ENCODE peak calls at places on chromosomes 1 and 21, in ten cellular contexts. F is GM12892, D is thyroid gland, O is A549, E is adrenal gland, J is suprapubic skin, T is body of pancreas, P is uterus, C is testis, A is IMR-90. R is an unnamed sample.

GRCh38 chr1:186002426-186002825 is 268.2 kb downstream of the HMCN1 start:
- DNase-seq in F (no peak), D (no peak), O (no peak), E (no peak), J (no peak), T (no peak), P (no peak), C (no peak), A (peak), R (no peak)

GRCh38 chr1:67239738-67240137 is 67.9 kb upstream of the IL12RB2 start:
- DNase-seq in F (no peak), D (no peak), O (no peak), E (no peak), J (no peak), T (no peak), P (no peak), C (no peak), A (no peak), R (no peak)

GRCh38 chr1:234909851-234910250 is 218.8 kb downstream of the TOMM20 start:
- DNase-seq in F (no peak), D (no peak), O (no peak), E (no peak), J (no peak), T (no peak), P (no peak), C (no peak), A (no peak), R (no peak)

GRCh38 chr1:118563969-118564951 is 379.2 kb upstream of the SPAG17 start:
- DNase-seq in F (no peak), D (no peak), O (no peak), E (no peak), J (no peak), T (no peak), P (no peak), C (no peak), A (no peak), R (no peak)

GRCh38 chr1:218686258-218686657 is 341.1 kb downstream of the TGFB2 start:
- DNase-seq in F (no peak), D (no peak), O (no peak), E (no peak), J (no peak), T (no peak), P (no peak), C (no peak), A (peak), R (no peak)

GRCh38 chr1:5754817-5755551 is 237.2 kb downstream of the NPHP4 start:
- DNase-seq in F (no peak), D (no peak), O (no peak), E (no peak), J (no peak), T (no peak), P (no peak), C (no peak), A (no peak), R (no peak)

GRCh38 chr21:25313891-25314646 is 293.2 kb downstream of the MRPL39 start:
- DNase-seq in F (no peak), D (no peak), O (no peak), E (no peak), J (no peak), T (no peak), P (no peak), C (no peak), A (peak), R (no peak)

GRCh38 chr1:223352944-223353343 is 11.0 kb downstream of the SUSD4 start:
- DNase-seq in F (no peak), D (peak), O (no peak), E (no peak), J (no peak), T (no peak), P (no peak), C (no peak), A (no peak), R (no peak)

GRCh38 chr1:36739703-36740289 is 257.1 kb upstream of the CSF3R start:
- DNase-seq in F (no peak), D (no peak), O (no peak), E (no peak), J (peak), T (no peak), P (no peak), C (no peak), A (no peak), R (no peak)

GRCh38 chr1:236363237-236363636 is 30.8 kb upstream of the EDARADD start:
- DNase-seq in F (no peak), D (no peak), O (no peak), E (no peak), J (peak), T (no peak), P (no peak), C (no peak), A (no peak), R (no peak)

GRCh38 chr1:238061967-238062613 is 171.4 kb upstream of the ZP4 start:
- DNase-seq in F (no peak), D (no peak), O (no peak), E (no peak), J (no peak), T (no peak), P (no peak), C (no peak), A (peak), R (no peak)

GRCh38 chr1:27618341-27619067 is 14.6 kb upstream of the AHDC1 start:
- DNase-seq in F (no peak), D (no peak), O (no peak), E (no peak), J (no peak), T (no peak), P (no peak), C (no peak), A (no peak), R (peak)

GRCh38 chr1:203796223-203796747 is 862 bp downstream of the ZBED6 start:
- DNase-seq in F (no peak), D (no peak), O (no peak), E (peak), J (no peak), T (peak), P (no peak), C (no peak), A (peak), R (no peak)

GRCh38 chr1:199859525-199859924 is 168.0 kb upstream of the NR5A2 start:
- DNase-seq in F (no peak), D (no peak), O (peak), E (no peak), J (no peak), T (no peak), P (no peak), C (no peak), A (peak), R (no peak)

GRCh38 chr1:237814319-237814924 is 76.3 kb downstream of the ZP4 start:
- DNase-seq in F (no peak), D (no peak), O (no peak), E (no peak), J (no peak), T (no peak), P (no peak), C (no peak), A (peak), R (no peak)

GRCh38 chr21:39852021-39852721 is 15.1 kb upstream of the PCP4 start:
- DNase-seq in F (no peak), D (peak), O (no peak), E (no peak), J (no peak), T (no peak), P (no peak), C (no peak), A (no peak), R (no peak)

GRCh38 chr21:22223385-22223784 is 1225.2 kb downstream of the NCAM2 start:
- DNase-seq in F (no peak), D (no peak), O (no peak), E (no peak), J (no peak), T (no peak), P (no peak), C (no peak), A (no peak), R (no peak)

GRCh38 chr1:208100906-208101305 is 143.3 kb downstream of the PLXNA2 start:
- DNase-seq in F (no peak), D (no peak), O (no peak), E (no peak), J (no peak), T (no peak), P (no peak), C (no peak), A (peak), R (no peak)

GRCh38 chr1:162560303-162561036 is 1.1 kb upstream of the UAP1 start:
- DNase-seq in F (no peak), D (no peak), O (no peak), E (no peak), J (no peak), T (peak), P (no peak), C (no peak), A (no peak), R (no peak)

GRCh38 chr1:98674075-98674781 is 12.7 kb downstream of the SNX7 start:
- DNase-seq in F (no peak), D (no peak), O (no peak), E (no peak), J (no peak), T (no peak), P (no peak), C (no peak), A (peak), R (no peak)

GRCh38 chr1:10779201-10779600 is 17.2 kb downstream of the CASZ1 start:
- DNase-seq in F (no peak), D (no peak), O (peak), E (no peak), J (no peak), T (peak), P (no peak), C (no peak), A (no peak), R (peak)

GRCh38 chr1:107920999-107921398 is 44.0 kb downstream of the VAV3 start:
- DNase-seq in F (no peak), D (no peak), O (no peak), E (no peak), J (no peak), T (no peak), P (no peak), C (no peak), A (no peak), R (no peak)

GRCh38 chr1:94769551-94769950 is 50.6 kb upstream of the SLC44A3 start:
- DNase-seq in F (no peak), D (no peak), O (no peak), E (no peak), J (no peak), T (no peak), P (no peak), C (no peak), A (no peak), R (peak)
- TF ChIP-seq POLR2A in F (no peak), D (no peak), O (no peak), E (no peak), J (no peak), T (no peak), P (no peak), C (no peak), A (no peak), R (no peak)

GRCh38 chr1:165632152-165632469 is 1.1 kb downstream of the MGST3 start:
- DNase-seq in F (no peak), D (peak), O (no peak), E (no peak), J (no peak), T (no peak), P (no peak), C (peak), A (no peak), R (no peak)

GRCh38 chr1:165630629-165631402 is at the start of gene MGST3:
- DNase-seq in F (peak), D (peak), O (peak), E (peak), J (peak), T (peak), P (peak), C (peak), A (peak), R (peak)

GRCh38 chr1:165632491-165632890 is 1.5 kb downstream of the MGST3 start:
- DNase-seq in F (no peak), D (no peak), O (no peak), E (no peak), J (no peak), T (no peak), P (no peak), C (no peak), A (peak), R (no peak)

GRCh38 chr1:165629848-165630628 is 996 bp upstream of the MGST3 start:
- DNase-seq in F (no peak), D (no peak), O (peak), E (no peak), J (no peak), T (no peak), P (no peak), C (no peak), A (no peak), R (no peak)

DNA sequence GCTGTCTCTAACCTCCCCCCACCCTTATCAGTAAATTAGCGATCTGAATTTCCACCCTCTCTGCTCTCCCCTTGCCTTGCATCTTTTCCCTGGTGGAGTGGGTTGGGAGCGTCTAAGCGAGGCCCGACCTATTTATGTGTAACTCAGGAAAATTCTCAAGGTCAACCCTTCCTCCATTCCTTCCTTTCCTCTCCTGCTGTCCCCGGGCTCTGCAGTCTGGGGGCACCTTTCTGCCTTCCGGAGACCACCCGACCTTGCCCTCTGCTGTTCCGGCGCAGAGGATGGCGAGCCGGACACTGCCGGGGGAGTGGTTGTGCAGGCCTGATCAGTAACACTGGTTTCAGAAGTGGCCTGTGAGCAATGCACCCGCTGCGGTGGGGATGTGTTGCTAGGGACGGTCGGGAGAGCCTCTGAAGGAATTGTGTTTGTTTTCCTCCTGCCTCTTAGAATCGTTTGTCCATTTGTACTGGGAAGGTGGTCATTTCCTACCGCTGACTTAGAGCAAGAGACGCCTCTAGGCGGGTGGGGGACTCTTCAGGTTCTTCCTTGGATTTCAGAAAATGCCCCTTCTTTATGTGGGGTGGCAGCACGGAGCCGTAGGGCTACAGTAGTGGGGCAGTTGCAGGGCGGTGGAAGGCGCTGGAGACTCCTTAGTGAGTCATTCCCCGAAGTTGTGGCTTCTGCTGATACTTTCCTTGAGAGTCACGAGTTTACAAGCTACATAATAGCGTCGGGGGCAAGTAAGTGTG is 543 bp downstream of the MGST3 start:
- DNase-seq in F (no peak), D (peak), O (peak), E (peak), J (peak), T (peak), P (peak), C (peak), A (peak), R (peak)
- TF ChIP-seq POLR2A in F (no peak), D (peak), O (no peak), E (peak), J (no peak), T (peak), P (no peak), C (no peak), A (peak), R (peak)

DNA sequence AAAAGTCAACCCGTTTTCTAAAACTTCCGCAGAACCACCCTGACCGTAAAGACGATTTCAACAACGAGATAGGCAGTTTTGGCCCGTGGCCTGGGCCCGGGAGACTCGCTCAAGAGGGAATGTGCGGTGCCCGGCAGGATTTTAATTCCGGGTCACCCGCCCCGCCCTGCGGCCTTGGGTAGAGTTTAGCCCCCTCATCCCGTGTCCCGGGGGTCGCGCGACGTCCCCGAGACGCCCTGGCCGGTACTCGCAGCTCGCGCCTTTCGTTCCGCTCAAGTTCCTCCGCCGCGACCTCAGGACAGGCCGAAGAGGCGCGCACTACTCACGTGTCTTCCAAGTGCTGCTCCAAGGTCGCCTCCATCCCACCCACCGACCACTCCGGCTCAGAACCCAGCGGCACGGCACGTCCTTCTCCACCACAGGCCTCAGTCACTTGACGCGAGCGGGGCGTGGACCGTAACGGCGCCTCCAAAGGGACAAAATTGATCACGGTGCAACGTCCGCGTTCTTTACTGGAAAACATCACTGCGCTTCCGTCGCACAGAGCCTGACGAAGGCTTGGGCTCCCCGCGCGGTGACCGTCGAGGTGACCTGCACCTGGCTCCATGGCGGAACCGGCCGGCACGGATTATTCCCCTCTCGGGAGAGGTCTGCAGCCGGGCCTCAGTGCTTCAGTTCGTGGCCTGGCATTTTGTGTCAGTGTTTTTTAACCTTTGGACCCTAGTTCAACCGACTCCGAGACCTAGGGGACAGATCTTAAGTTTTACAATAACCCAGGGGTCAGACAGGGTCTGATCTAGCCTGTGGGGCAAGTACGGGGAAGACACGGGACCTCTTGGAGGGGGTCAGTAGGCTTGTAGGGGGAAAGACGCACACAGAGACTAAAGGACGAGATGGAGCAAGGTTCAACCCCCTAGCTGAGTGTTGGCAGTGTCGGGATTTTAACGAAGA is at the start of gene LAMTOR5:
- DNase-seq in F (peak), D (peak), O (peak), E (peak), J (peak), T (peak), P (peak), C (peak), A (peak), R (peak)
- TF ChIP-seq POLR2A in F (peak), D (peak), O (peak), E (peak), J (peak), T (peak), P (peak), C (peak), A (peak), R (peak)

DNA sequence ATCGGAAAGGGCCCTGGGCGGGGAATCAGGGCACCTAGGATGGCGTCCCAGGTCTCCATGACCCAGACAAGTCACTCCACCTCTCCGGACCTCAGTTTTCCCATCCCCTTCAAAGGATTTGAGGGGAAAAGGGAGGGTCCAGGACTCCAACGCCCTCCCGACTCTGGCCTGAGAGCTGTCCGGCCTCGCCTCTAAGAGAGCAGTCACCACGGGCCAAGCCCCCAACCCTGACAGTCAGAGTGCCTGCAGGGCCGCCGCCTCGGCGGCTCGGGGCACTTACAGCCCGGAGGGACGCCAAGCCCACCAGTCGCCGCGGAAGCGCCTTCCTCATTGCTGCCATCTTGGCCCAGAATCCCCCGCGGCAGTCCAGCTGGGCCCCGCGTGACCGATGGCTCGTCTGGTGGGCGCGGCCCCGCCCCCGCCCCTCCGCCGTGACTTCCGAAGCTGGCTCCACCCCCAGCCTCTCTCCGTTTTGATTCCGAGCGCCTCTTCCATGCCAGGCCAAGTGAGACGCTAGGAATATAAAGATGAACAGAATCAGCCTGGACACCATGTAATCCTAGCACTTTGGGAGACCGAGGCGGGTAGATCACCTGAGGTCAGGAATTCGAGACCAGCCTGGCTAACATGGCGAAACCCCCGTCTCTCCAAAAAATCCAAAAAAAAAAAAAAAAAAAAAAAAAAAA is at the start of gene HMGCL:
- DNase-seq in F (peak), D (peak), O (peak), E (peak), J (peak), T (peak), P (peak), C (peak), A (peak), R (peak)
- TF ChIP-seq POLR2A in F (peak), D (peak), O (peak), E (peak), J (peak), T (peak), P (peak), C (peak), A (peak), R (peak)

DNA sequence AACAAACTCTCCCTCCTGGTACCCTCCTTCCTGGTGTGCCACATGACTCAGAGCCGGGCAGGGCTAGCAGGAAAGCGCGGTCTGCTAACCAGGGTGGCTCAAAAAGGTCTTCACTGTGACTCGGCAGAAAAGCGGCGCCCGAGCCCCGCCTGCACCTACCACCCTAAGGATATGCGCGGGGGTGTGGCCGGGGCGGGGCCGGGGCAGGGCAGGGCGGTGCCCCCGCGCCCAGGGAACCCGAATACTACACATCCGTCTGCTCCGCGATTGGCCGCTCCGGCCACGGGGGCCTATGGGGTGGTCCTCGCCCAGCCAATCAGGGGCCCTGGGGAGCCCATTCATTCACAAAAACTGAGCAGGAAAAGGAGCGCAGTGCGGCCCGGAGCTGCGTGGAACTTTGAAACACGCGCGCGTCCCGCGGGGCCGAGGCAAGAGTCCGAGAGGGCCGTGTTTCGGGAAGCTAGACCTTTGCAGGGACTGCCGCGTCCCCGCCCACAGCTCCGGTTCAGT is 1.7 kb downstream of the LRP8 start:
- DNase-seq in F (peak), D (peak), O (peak), E (peak), J (peak), T (peak), P (peak), C (peak), A (peak), R (peak)
- TF ChIP-seq POLR2A in F (peak), D (peak), O (peak), E (no peak), J (no peak), T (no peak), P (no peak), C (no peak), A (peak), R (peak)

GRCh38 chr1:179025125-179025974 is at the start of gene FAM20B:
- DNase-seq in F (peak), D (peak), O (peak), E (peak), J (peak), T (peak), P (peak), C (peak), A (peak), R (peak)

GRCh38 chr1:179023946-179024345 is 1.7 kb upstream of the FAM20B start:
- DNase-seq in F (no peak), D (no peak), O (no peak), E (peak), J (no peak), T (no peak), P (no peak), C (no peak), A (no peak), R (no peak)

GRCh38 chr1:179026813-179027664 is 1.3 kb downstream of the FAM20B start:
- DNase-seq in F (no peak), D (no peak), O (no peak), E (peak), J (no peak), T (no peak), P (no peak), C (no peak), A (no peak), R (no peak)

GRCh38 chr1:179029293-179029692 is 3.6 kb downstream of the FAM20B start:
- DNase-seq in F (no peak), D (no peak), O (no peak), E (no peak), J (no peak), T (no peak), P (no peak), C (no peak), A (no peak), R (no peak)

GRCh38 chr1:179025975-179026812 is 500 bp downstream of the FAM20B start:
- DNase-seq in F (peak), D (peak), O (peak), E (peak), J (peak), T (peak), P (peak), C (peak), A (no peak), R (peak)
- TF ChIP-seq POLR2A in F (peak), D (peak), O (peak), E (no peak), J (peak), T (peak), P (no peak), C (no peak), A (peak), R (peak)

R was measured in upper lobe of left lung.